ENCODE peak calls at places on chromosomes 11 and 22, in six cellular contexts. One of them, this sample, is unnamed.
A peak's percentile ranks its signal among the peaks of the same experiment; 100 is the strongest.

GRCh38 chr11:49405743-49406142 is 197.3 kb upstream of the FOLH1 start:
- DNase-seq in mesenchymal stem cell: no peak
- DNase-seq in H9: peak; percentile 43
- DNase-seq in H1: no peak
- DNase-seq in mesendoderm: no peak
- DNase-seq in IMR-90: no peak
- DNase-seq in this sample: no peak

GRCh38 chr11:44614281-44614680 is 48.8 kb downstream of the CD82 start:
- DNase-seq in H1: no peak
- DNase-seq in H9: no peak
- DNase-seq in mesendoderm: no peak
- DNase-seq in mesenchymal stem cell: no peak
- DNase-seq in IMR-90: no peak
- DNase-seq in this sample: no peak

GRCh38 chr11:66293352-66293751 is 1.7 kb downstream of the TMEM151A start:
- DNase-seq in H1: no peak
- DNase-seq in mesendoderm: no peak
- DNase-seq in IMR-90: no peak
- DNase-seq in mesenchymal stem cell: no peak
- DNase-seq in H9: no peak
- DNase-seq in this sample: no peak

GRCh38 chr11:93481279-93481678 is 61.9 kb downstream of the SMCO4 start:
- DNase-seq in H1: no peak
- DNase-seq in mesendoderm: no peak
- DNase-seq in H9: no peak
- DNase-seq in mesenchymal stem cell: no peak
- DNase-seq in IMR-90: no peak
- DNase-seq in this sample: no peak

GRCh38 chr11:81725691-81726090 is 1008.0 kb downstream of the FAM181B start:
- DNase-seq in H1: no peak
- DNase-seq in mesenchymal stem cell: peak; percentile 6
- DNase-seq in mesendoderm: no peak
- DNase-seq in H9: no peak
- DNase-seq in IMR-90: no peak
- DNase-seq in this sample: no peak

GRCh38 chr22:49368221-49368975 is 459.3 kb downstream of the BRD1 start:
- DNase-seq in mesenchymal stem cell: no peak
- DNase-seq in H1: no peak
- DNase-seq in mesendoderm: no peak
- DNase-seq in IMR-90: no peak
- DNase-seq in H9: peak; percentile 3
- DNase-seq in this sample: no peak

GRCh38 chr11:118086913-118087768 is at the start of gene SMIM35:
- DNase-seq in IMR-90: no peak
- DNase-seq in mesendoderm: no peak
- DNase-seq in H9: no peak
- DNase-seq in H1: no peak
- DNase-seq in mesenchymal stem cell: no peak
- DNase-seq in this sample: no peak

GRCh38 chr11:113351061-113351460 is 36.5 kb upstream of the ANKK1 start:
- DNase-seq in mesenchymal stem cell: no peak
- DNase-seq in IMR-90: no peak
- DNase-seq in H9: no peak
- DNase-seq in mesendoderm: no peak
- DNase-seq in H1: no peak
- DNase-seq in this sample: no peak

GRCh38 chr22:29716814-29717213 is 3.0 kb upstream of the CABP7 start:
- DNase-seq in mesendoderm: peak; percentile 90
- DNase-seq in IMR-90: peak; percentile 80
- DNase-seq in mesenchymal stem cell: peak; percentile 81
- DNase-seq in H9: peak; percentile 88
- DNase-seq in H1: no peak
- DNase-seq in this sample: peak; percentile 86

GRCh38 chr11:118643142-118643994 is 36.0 kb downstream of the PHLDB1 start:
- DNase-seq in H1: no peak
- DNase-seq in mesendoderm: no peak
- DNase-seq in mesenchymal stem cell: no peak
- DNase-seq in IMR-90: no peak
- DNase-seq in H9: no peak
- DNase-seq in this sample: no peak

GRCh38 chr11:19739872-19740271 is 27.2 kb downstream of the NAV2 start:
- DNase-seq in H1: no peak
- DNase-seq in IMR-90: peak; percentile 13
- DNase-seq in H9: peak; percentile 57
- DNase-seq in mesenchymal stem cell: peak; percentile 24
- DNase-seq in mesendoderm: peak; percentile 60
- DNase-seq in this sample: no peak

GRCh38 chr11:42521994-42522393 is 789.8 kb upstream of the API5 start:
- DNase-seq in H1: no peak
- DNase-seq in mesenchymal stem cell: peak; percentile 38
- DNase-seq in IMR-90: no peak
- DNase-seq in H9: no peak
- DNase-seq in mesendoderm: peak; percentile 3
- DNase-seq in this sample: no peak

GRCh38 chr11:77547863-77548551 is 41.7 kb upstream of the AQP11 start:
- DNase-seq in mesenchymal stem cell: peak; percentile 71
- DNase-seq in IMR-90: peak; percentile 79
- DNase-seq in H1: peak; percentile 46
- DNase-seq in H9: peak; percentile 80
- DNase-seq in mesendoderm: peak; percentile 71
- DNase-seq in this sample: peak; percentile 56

GRCh38 chr11:113773092-113773415 is 438 bp downstream of the ZW10 start:
- DNase-seq in mesenchymal stem cell: no peak
- DNase-seq in H9: no peak
- DNase-seq in H1: no peak
- DNase-seq in mesendoderm: peak; percentile 67
- DNase-seq in IMR-90: peak; percentile 25
- DNase-seq in this sample: no peak

GRCh38 chr22:23613193-23613973 is 18.7 kb downstream of the DRICH1 start:
- DNase-seq in IMR-90: peak; percentile 13
- DNase-seq in H1: no peak
- DNase-seq in mesenchymal stem cell: no peak
- DNase-seq in H9: no peak
- DNase-seq in mesendoderm: no peak
- DNase-seq in this sample: no peak

GRCh38 chr11:72026029-72026428 is 27.3 kb downstream of the IL18BP start:
- DNase-seq in mesendoderm: no peak
- DNase-seq in H1: no peak
- DNase-seq in H9: no peak
- DNase-seq in mesenchymal stem cell: no peak
- DNase-seq in IMR-90: no peak
- DNase-seq in this sample: no peak

GRCh38 chr11:79228417-79228755 is 212.4 kb downstream of the TENM4 start:
- DNase-seq in H9: no peak
- DNase-seq in H1: no peak
- DNase-seq in mesenchymal stem cell: no peak
- DNase-seq in mesendoderm: no peak
- DNase-seq in IMR-90: no peak
- DNase-seq in this sample: no peak

GRCh38 chr22:33544707-33545106 is 375.6 kb downstream of the LARGE1 start:
- DNase-seq in H1: no peak
- DNase-seq in H9: no peak
- DNase-seq in IMR-90: peak; percentile 72
- DNase-seq in mesenchymal stem cell: peak; percentile 48
- DNase-seq in mesendoderm: no peak
- DNase-seq in this sample: no peak

GRCh38 chr11:108199446-108200321 is 22.8 kb downstream of the NPAT start:
- DNase-seq in IMR-90: peak; percentile 68
- DNase-seq in H9: no peak
- DNase-seq in mesendoderm: peak; percentile 74
- DNase-seq in mesenchymal stem cell: peak; percentile 59
- DNase-seq in H1: no peak
- DNase-seq in this sample: no peak

GRCh38 chr11:312092-312816 is 1.6 kb upstream of the IFITM1 start:
- DNase-seq in mesenchymal stem cell: no peak
- DNase-seq in H9: no peak
- DNase-seq in mesendoderm: no peak
- DNase-seq in H1: no peak
- DNase-seq in IMR-90: no peak
- DNase-seq in this sample: no peak

GRCh38 chr11:19763315-19763714 is 50.7 kb downstream of the NAV2 start:
- DNase-seq in IMR-90: no peak
- DNase-seq in H1: no peak
- DNase-seq in H9: no peak
- DNase-seq in mesenchymal stem cell: no peak
- DNase-seq in mesendoderm: no peak
- DNase-seq in this sample: no peak

GRCh38 chr11:47607380-47607779 is 13.2 kb upstream of the C1QTNF4 start:
- DNase-seq in mesendoderm: no peak
- DNase-seq in mesenchymal stem cell: peak; percentile 96
- DNase-seq in H1: no peak
- DNase-seq in IMR-90: peak; percentile 96
- DNase-seq in H9: no peak
- DNase-seq in this sample: no peak

GRCh38 chr11:132349806-132350733 is 979.7 kb downstream of the NTM start:
- DNase-seq in mesenchymal stem cell: no peak
- DNase-seq in IMR-90: peak; percentile 15
- DNase-seq in H9: no peak
- DNase-seq in H1: no peak
- DNase-seq in mesendoderm: no peak
- DNase-seq in this sample: no peak

GRCh38 chr11:74550991-74551753 is 41.2 kb upstream of the POLD3 start:
- DNase-seq in IMR-90: no peak
- DNase-seq in mesendoderm: no peak
- DNase-seq in mesenchymal stem cell: no peak
- DNase-seq in H1: no peak
- DNase-seq in H9: no peak
- DNase-seq in this sample: no peak

GRCh38 chr11:15826008-15826650 is 530.2 kb downstream of the SOX6 start:
- DNase-seq in H9: no peak
- DNase-seq in IMR-90: peak; percentile 30
- DNase-seq in mesendoderm: peak; percentile 24
- DNase-seq in H1: no peak
- DNase-seq in mesenchymal stem cell: peak; percentile 38
- DNase-seq in this sample: no peak
- H2BK120ac ChIP-seq in H9: no peak overlapping the region
- H2BK120ac ChIP-seq in IMR-90: peak overlapping the region; percentile 70
- H2BK120ac ChIP-seq in mesendoderm: no peak overlapping the region
- H2BK120ac ChIP-seq in H1: no peak overlapping the region
- H2BK120ac ChIP-seq in mesenchymal stem cell: no peak overlapping the region
- H2BK120ac ChIP-seq in this sample: no peak overlapping the region

DNA sequence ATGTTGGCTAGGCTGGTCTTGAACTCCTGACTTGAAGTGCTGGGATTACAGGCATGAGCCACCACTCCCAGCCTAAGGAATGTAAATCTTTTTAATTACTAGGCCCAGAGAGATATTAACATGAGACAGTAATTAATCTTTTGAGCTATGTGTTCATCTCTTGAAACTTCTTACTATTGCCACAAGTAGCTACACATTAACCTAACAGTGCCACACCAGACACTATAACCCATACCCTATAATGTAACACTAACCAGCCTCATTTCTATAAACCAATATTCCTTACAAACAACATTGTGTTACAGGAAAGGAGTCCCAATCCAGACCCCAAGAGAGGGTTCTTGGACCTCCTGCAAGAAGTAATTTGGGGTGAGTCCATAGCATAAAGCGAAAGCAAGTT is 8.0 kb upstream of the COX8A start:
- DNase-seq in mesenchymal stem cell: no peak
- DNase-seq in mesendoderm: no peak
- DNase-seq in H9: no peak
- DNase-seq in H1: no peak
- DNase-seq in IMR-90: no peak
- DNase-seq in this sample: no peak
- H2BK120ac ChIP-seq in mesenchymal stem cell: no peak overlapping the region
- H2BK120ac ChIP-seq in mesendoderm: no peak overlapping the region
- H2BK120ac ChIP-seq in H9: no peak overlapping the region
- H2BK120ac ChIP-seq in H1: no peak overlapping the region
- H2BK120ac ChIP-seq in IMR-90: no peak overlapping the region
- H2BK120ac ChIP-seq in this sample: no peak overlapping the region

DNA sequence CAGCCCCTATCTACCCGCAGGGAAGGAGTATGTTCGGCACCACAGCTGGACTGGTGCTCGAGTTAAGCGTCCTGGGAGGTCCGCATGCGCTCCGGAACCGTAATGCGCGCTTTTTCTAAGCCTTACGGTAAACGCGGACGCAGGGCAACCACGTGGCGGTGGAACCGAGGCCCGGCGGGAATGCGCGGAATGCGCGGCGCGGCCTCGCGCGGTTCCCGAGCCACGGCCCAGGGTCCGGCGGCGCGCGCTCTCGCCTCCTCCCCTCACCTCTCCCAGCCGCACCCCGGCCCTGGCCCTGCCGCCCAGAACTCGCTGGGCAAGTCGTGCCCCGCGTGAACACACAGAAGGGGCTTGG is 4.5 kb upstream of the CCND1 start:
- DNase-seq in H1: peak; percentile 41
- DNase-seq in mesenchymal stem cell: peak; percentile 88
- DNase-seq in mesendoderm: peak; percentile 90
- DNase-seq in H9: peak; percentile 79
- DNase-seq in IMR-90: peak; percentile 90
- DNase-seq in this sample: peak; percentile 76
- H2BK120ac ChIP-seq in H1: no peak overlapping the region
- H2BK120ac ChIP-seq in mesenchymal stem cell: peak overlapping the region; percentile 99
- H2BK120ac ChIP-seq in mesendoderm: peak overlapping the region; percentile 50
- H2BK120ac ChIP-seq in H9: no peak overlapping the region
- H2BK120ac ChIP-seq in IMR-90: peak overlapping the region; percentile 98
- H2BK120ac ChIP-seq in this sample: no peak overlapping the region

GRCh38 chr11:85809881-85810280 is 1.1 kb downstream of the SYTL2 start:
- DNase-seq in IMR-90: no peak
- DNase-seq in mesenchymal stem cell: peak; percentile 15
- DNase-seq in H9: peak; percentile 53
- DNase-seq in H1: no peak
- DNase-seq in mesendoderm: peak; percentile 75
- DNase-seq in this sample: no peak

GRCh38 chr11:85811624-85812023 is 683 bp upstream of the SYTL2 start:
- DNase-seq in mesendoderm: no peak
- DNase-seq in H9: no peak
- DNase-seq in mesenchymal stem cell: no peak
- DNase-seq in H1: no peak
- DNase-seq in IMR-90: no peak
- DNase-seq in this sample: no peak

GRCh38 chr11:85810521-85810870 is 445 bp downstream of the SYTL2 start:
- DNase-seq in H9: peak; percentile 41
- DNase-seq in H1: no peak
- DNase-seq in mesenchymal stem cell: no peak
- DNase-seq in IMR-90: no peak
- DNase-seq in mesendoderm: peak; percentile 38
- DNase-seq in this sample: no peak

GRCh38 chr11:85809191-85809590 is 1.8 kb downstream of the SYTL2 start:
- DNase-seq in mesenchymal stem cell: no peak
- DNase-seq in IMR-90: no peak
- DNase-seq in H9: no peak
- DNase-seq in H1: no peak
- DNase-seq in mesendoderm: no peak
- DNase-seq in this sample: no peak

GRCh38 chr11:85810871-85811611 is at the start of gene SYTL2:
- DNase-seq in H1: no peak
- DNase-seq in mesendoderm: peak; percentile 83
- DNase-seq in mesenchymal stem cell: peak; percentile 54
- DNase-seq in H9: peak; percentile 82
- DNase-seq in IMR-90: peak; percentile 48
- DNase-seq in this sample: peak; percentile 73
- H2BK120ac ChIP-seq in H1: no peak within 1 kb of the TSS
- H2BK120ac ChIP-seq in mesendoderm: no peak within 1 kb of the TSS
- H2BK120ac ChIP-seq in mesenchymal stem cell: no peak within 1 kb of the TSS
- H2BK120ac ChIP-seq in H9: no peak within 1 kb of the TSS
- H2BK120ac ChIP-seq in IMR-90: peak within 1 kb of the TSS; percentile 76
- H2BK120ac ChIP-seq in this sample: peak within 1 kb of the TSS; percentile 32

This sample was measured in neuronal stem cell.